ENCODE peak calls at places on chromosomes 7 and 10, in ten cellular contexts. K is RWPE1, S is heart right ventricle, U is mucosa of descending colon, R is HFF-Myc, Z is choroid plexus epithelial cell, F is neural progenitor cell, I is A549, P is IMR-90, J is AG09319. N is an unnamed sample.

GRCh38 chr7:121020243-121020642 is 31.7 kb downstream of the CPED1 start:
- DNase-seq in K (no peak), S (no peak), U (no peak), R (no peak), Z (peak), F (no peak), I (no peak), P (peak), J (no peak), N (no peak)

GRCh38 chr10:88541116-88541626 is 41.9 kb downstream of the RNLS start:
- DNase-seq in K (no peak), S (no peak), U (no peak), R (no peak), Z (peak), F (no peak), I (no peak), P (no peak), J (no peak), N (no peak)

GRCh38 chr10:8462565-8462964 is 408.1 kb downstream of the GATA3 start:
- DNase-seq in K (no peak), S (no peak), U (no peak), R (no peak), Z (no peak), F (no peak), I (no peak), P (no peak), J (no peak), N (no peak)

GRCh38 chr7:118845787-118846186 is 621.3 kb downstream of the ANKRD7 start:
- DNase-seq in K (no peak), S (no peak), U (no peak), R (no peak), Z (no peak), F (no peak), I (no peak), P (no peak), J (no peak), N (no peak)

GRCh38 chr7:2736411-2736914 is 48.5 kb downstream of the AMZ1 start:
- DNase-seq in K (no peak), S (no peak), U (no peak), R (no peak), Z (no peak), F (no peak), I (no peak), P (no peak), J (no peak), N (no peak)

GRCh38 chr7:141463986-141464385 is 87.2 kb upstream of the AGK start:
- DNase-seq in K (peak), S (no peak), U (no peak), R (no peak), Z (no peak), F (no peak), I (no peak), P (no peak), J (no peak), N (no peak)

GRCh38 chr10:110141185-110141584 is 66.2 kb upstream of the MXI1 start:
- DNase-seq in K (no peak), S (no peak), U (no peak), R (no peak), Z (peak), F (no peak), I (no peak), P (peak), J (no peak), N (no peak)

GRCh38 chr7:136086712-136087111 is 109.6 kb upstream of the MTPN start:
- DNase-seq in K (peak), S (no peak), U (no peak), R (peak), Z (peak), F (peak), I (peak), P (peak), J (peak), N (no peak)

GRCh38 chr10:44260286-44260928 is 124.5 kb downstream of the CXCL12 start:
- DNase-seq in K (no peak), S (no peak), U (no peak), R (no peak), Z (no peak), F (no peak), I (no peak), P (no peak), J (no peak), N (no peak)

GRCh38 chr10:21696302-21696701 is 162.3 kb downstream of the MLLT10 start:
- DNase-seq in K (no peak), S (no peak), U (no peak), R (no peak), Z (no peak), F (no peak), I (no peak), P (no peak), J (no peak), N (no peak)

GRCh38 chr7:139589474-139589873 is 66.0 kb downstream of the CLEC2L start:
- DNase-seq in K (no peak), S (no peak), U (no peak), R (no peak), Z (no peak), F (no peak), I (no peak), P (peak), J (no peak), N (no peak)

GRCh38 chr7:50699143-50699542 is 83.6 kb downstream of the GRB10 start:
- DNase-seq in K (no peak), S (no peak), U (no peak), R (no peak), Z (no peak), F (no peak), I (no peak), P (no peak), J (no peak), N (no peak)

GRCh38 chr7:23410446-23411183 is 59.7 kb downstream of the IGF2BP3 start:
- DNase-seq in K (no peak), S (no peak), U (no peak), R (no peak), Z (no peak), F (no peak), I (no peak), P (no peak), J (no peak), N (no peak)

GRCh38 chr10:27413831-27414348 is 90.2 kb upstream of the RAB18 start:
- DNase-seq in K (no peak), S (no peak), U (no peak), R (no peak), Z (no peak), F (no peak), I (no peak), P (no peak), J (no peak), N (no peak)

GRCh38 chr7:21960922-21961321 is 15.2 kb upstream of the CDCA7L start:
- DNase-seq in K (peak), S (no peak), U (no peak), R (peak), Z (peak), F (no peak), I (no peak), P (peak), J (peak), N (no peak)

GRCh38 chr7:55052081-55052480 is 33.3 kb downstream of the EGFR start:
- DNase-seq in K (peak), S (no peak), U (no peak), R (no peak), Z (peak), F (no peak), I (no peak), P (peak), J (no peak), N (no peak)

GRCh38 chr7:65731562-65732035 is 141.3 kb upstream of the VKORC1L1 start:
- DNase-seq in K (no peak), S (no peak), U (peak), R (no peak), Z (peak), F (peak), I (no peak), P (no peak), J (no peak), N (peak)

GRCh38 chr7:157556339-157556944 is 219.6 kb downstream of the DNAJB6 start:
- DNase-seq in K (no peak), S (no peak), U (peak), R (no peak), Z (no peak), F (no peak), I (no peak), P (no peak), J (no peak), N (no peak)

GRCh38 chr7:1056785-1057410 is 12.6 kb downstream of the GPR146 start:
- DNase-seq in K (no peak), S (no peak), U (no peak), R (no peak), Z (no peak), F (no peak), I (no peak), P (no peak), J (no peak), N (no peak)

GRCh38 chr7:148924011-148924410 is 39.9 kb upstream of the EZH2 start:
- DNase-seq in K (no peak), S (no peak), U (no peak), R (no peak), Z (no peak), F (no peak), I (no peak), P (no peak), J (no peak), N (no peak)

GRCh38 chr10:69394020-69394419 is 22.7 kb downstream of the TACR2 start:
- DNase-seq in K (no peak), S (no peak), U (no peak), R (no peak), Z (no peak), F (no peak), I (no peak), P (no peak), J (no peak), N (no peak)

GRCh38 chr10:5971315-5971832 is 6.0 kb downstream of the IL15RA start:
- DNase-seq in K (peak), S (no peak), U (peak), R (no peak), Z (peak), F (no peak), I (no peak), P (no peak), J (no peak), N (no peak)

GRCh38 chr10:80473096-80473657 is 19.1 kb downstream of the TSPAN14 start:
- DNase-seq in K (no peak), S (no peak), U (no peak), R (no peak), Z (no peak), F (no peak), I (no peak), P (no peak), J (no peak), N (no peak)

GRCh38 chr7:114790526-114790925 is 131.4 kb upstream of the MDFIC start:
- DNase-seq in K (no peak), S (no peak), U (no peak), R (no peak), Z (peak), F (no peak), I (no peak), P (no peak), J (no peak), N (no peak)

GRCh38 chr7:135385209-135385608 is 124.7 kb downstream of the CNOT4 start:
- DNase-seq in K (no peak), S (no peak), U (no peak), R (no peak), Z (peak), F (no peak), I (no peak), P (peak), J (no peak), N (no peak)

GRCh38 chr10:61942997-61943457 is 41.5 kb downstream of the ARID5B start:
- DNase-seq in K (no peak), S (no peak), U (no peak), R (no peak), Z (peak), F (no peak), I (no peak), P (peak), J (no peak), N (no peak)

GRCh38 chr7:30332549-30332948 is 48.2 kb downstream of the ZNRF2 start:
- DNase-seq in K (no peak), S (no peak), U (no peak), R (no peak), Z (no peak), F (no peak), I (no peak), P (no peak), J (no peak), N (no peak)

GRCh38 chr10:95236068-95236903 is 42.2 kb downstream of the ACSM6 start:
- DNase-seq in K (peak), S (no peak), U (no peak), R (no peak), Z (peak), F (no peak), I (no peak), P (peak), J (no peak), N (no peak)

GRCh38 chr7:105346593-105347322 is 42.0 kb downstream of the SRPK2 start:
- DNase-seq in K (no peak), S (no peak), U (no peak), R (no peak), Z (peak), F (no peak), I (no peak), P (no peak), J (no peak), N (no peak)

GRCh38 chr7:68250143-68250542 is 1253.5 kb downstream of the TYW1 start:
- DNase-seq in K (no peak), S (no peak), U (no peak), R (no peak), Z (no peak), F (no peak), I (no peak), P (no peak), J (no peak), N (no peak)

GRCh38 chr7:33423646-33424020 is 294.3 kb downstream of the BBS9 start:
- DNase-seq in K (peak), S (no peak), U (no peak), R (no peak), Z (no peak), F (peak), I (peak), P (no peak), J (no peak), N (peak)
- TF ChIP-seq CTCF in K (peak), S (peak), U (no peak), R (peak), Z (peak), F (peak), I (peak), P (peak), J (no peak), N (peak)

GRCh38 chr7:142941541-142941940 is 2.3 kb downstream of the LLCFC1 start:
- DNase-seq in K (no peak), S (no peak), U (no peak), R (no peak), Z (no peak), F (no peak), I (no peak), P (no peak), J (no peak), N (no peak)
- TF ChIP-seq CTCF in K (no peak), S (no peak), U (no peak), R (no peak), Z (no peak), F (no peak), I (no peak), P (no peak), J (no peak), N (no peak)

GRCh38 chr10:77285529-77286182 is 352.0 kb downstream of the KCNMA1 start:
- DNase-seq in K (no peak), S (no peak), U (no peak), R (no peak), Z (no peak), F (no peak), I (no peak), P (no peak), J (no peak), N (no peak)
- TF ChIP-seq CTCF in K (no peak), S (no peak), U (no peak), R (no peak), Z (no peak), F (no peak), I (no peak), P (no peak), J (no peak), N (no peak)

DNA sequence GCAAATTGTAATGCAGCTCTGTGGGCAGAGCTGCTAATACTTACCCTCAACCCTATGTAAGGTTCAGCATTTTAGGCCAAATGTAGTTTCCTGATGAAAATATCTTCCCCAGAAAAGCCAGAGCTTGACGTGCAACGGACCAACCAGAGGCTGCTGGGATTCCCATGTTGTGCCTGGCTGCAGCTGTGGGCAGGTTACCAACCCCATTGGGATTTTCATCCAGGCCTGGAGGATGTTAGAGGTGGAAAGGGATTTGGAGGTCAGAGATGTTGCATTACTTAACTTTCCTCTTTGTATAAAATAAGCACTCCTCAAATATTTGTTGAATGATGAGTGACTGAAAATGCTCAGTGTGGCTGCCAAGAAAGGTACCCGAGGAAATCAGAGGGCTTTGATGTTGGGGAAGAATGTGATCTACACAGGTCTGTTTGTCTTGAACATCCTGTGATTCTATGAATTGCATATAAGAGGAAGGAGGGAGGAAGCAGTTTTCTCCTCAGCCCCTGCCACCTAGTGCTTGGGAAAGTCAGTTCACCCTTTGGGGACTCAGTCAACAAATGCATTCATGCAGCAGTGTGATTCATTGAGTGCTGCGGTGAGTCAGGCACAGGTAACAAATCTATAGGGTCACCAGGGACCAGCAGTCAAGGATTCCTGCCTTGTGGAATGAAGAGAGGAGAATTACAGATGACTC is 487.2 kb downstream of the RPS24 start:
- DNase-seq in K (peak), S (no peak), U (no peak), R (peak), Z (peak), F (peak), I (peak), P (peak), J (no peak), N (peak)
- TF ChIP-seq CTCF in K (no peak), S (no peak), U (no peak), R (peak), Z (peak), F (peak), I (peak), P (peak), J (peak), N (peak)

DNA sequence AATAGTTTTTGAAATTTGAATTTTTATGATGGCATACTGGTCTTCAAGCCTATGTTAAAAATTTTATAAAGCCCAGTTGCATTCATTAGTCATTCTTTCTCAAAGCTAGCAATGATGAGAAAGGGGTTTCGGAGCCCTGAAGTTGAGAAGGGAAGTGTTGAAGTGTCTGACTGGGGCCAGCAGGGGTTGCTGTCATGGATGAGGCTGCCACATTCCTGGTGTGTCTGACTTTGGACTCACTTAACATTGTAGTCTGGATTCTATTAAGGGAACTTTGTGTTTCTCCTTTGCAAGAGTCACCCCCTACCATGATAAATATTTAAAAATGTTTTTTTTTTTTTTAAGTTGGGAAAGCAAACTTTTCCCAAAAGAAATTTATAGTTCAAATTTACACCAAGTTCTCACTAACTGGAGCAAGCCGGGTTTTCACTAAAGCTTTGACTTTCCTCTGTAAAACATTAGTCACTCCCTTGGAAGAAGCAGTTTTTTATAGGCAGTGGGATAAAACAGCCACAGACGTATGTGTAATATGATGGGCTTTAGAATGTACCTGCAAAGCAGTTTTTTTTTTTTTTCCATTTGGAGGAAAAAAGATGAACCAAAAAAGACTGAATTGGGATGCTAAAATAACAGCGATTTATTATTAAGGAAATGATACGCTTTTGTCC is 243.6 kb downstream of the TWIST1 start:
- DNase-seq in K (peak), S (no peak), U (no peak), R (no peak), Z (peak), F (peak), I (no peak), P (peak), J (no peak), N (peak)
- TF ChIP-seq CTCF in K (peak), S (no peak), U (no peak), R (peak), Z (peak), F (peak), I (no peak), P (peak), J (peak), N (peak)

GRCh38 chr10:90712529-90712928 is 145.3 kb downstream of the HTR7 start:
- DNase-seq in K (no peak), S (no peak), U (no peak), R (no peak), Z (no peak), F (no peak), I (no peak), P (no peak), J (no peak), N (no peak)
- TF ChIP-seq CTCF in K (no peak), S (no peak), U (no peak), R (no peak), Z (peak), F (peak), I (no peak), P (no peak), J (no peak), N (no peak)

DNA sequence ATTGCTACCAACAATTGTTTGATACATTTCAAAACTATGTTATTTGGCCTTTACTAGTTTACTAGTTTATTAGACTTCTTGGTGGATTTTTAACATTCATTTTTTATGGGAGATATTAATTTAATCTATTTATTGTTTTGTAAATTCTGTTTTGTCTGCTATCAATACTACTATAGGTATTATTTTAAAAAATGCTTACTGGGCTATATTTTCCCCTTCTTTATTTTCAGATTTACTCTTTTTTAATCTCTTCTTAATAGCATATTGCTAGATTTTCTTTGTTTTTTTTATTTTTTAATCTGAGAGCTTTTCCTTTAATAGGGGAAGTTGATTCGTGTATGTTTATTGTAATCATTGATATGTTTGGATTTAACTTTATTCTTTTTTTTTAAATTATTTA is 147.5 kb downstream of the CDK14 start:
- DNase-seq in K (no peak), S (no peak), U (no peak), R (no peak), Z (no peak), F (no peak), I (no peak), P (no peak), J (no peak), N (no peak)
- TF ChIP-seq CTCF in K (no peak), S (no peak), U (no peak), R (no peak), Z (no peak), F (no peak), I (no peak), P (no peak), J (no peak), N (no peak)